ENCODE peak calls at places on chromosomes 11 and 22, in eight cellular contexts. U is iPS-NIHi11, R is DMS79 treated with DMSO at 0.1 percent for 48 hours, L is bronchial epithelial cell, K is NCI-H1930, E is body of pancreas, Z is cardiac septum, M is KG1. O is an unnamed sample.

GRCh38 chr22:41576877-41577276 is 12.8 kb downstream of the PMM1 start:
- DNase-seq in Z (no peak), M (no peak), K (peak; percentile 39), U (peak; percentile 91), L (peak; percentile 39), E (peak; percentile 67), R (no peak), O (no peak)

GRCh38 chr22:44341431-44342346 is 28.9 kb upstream of the SHISAL1 start:
- DNase-seq in E (no peak), K (no peak), L (no peak), M (no peak), R (no peak), U (peak; percentile 60), Z (no peak), O (peak; percentile 26)

GRCh38 chr11:117183724-117184349 is 5.3 kb downstream of the SIDT2 start:
- DNase-seq in R (no peak), Z (peak; percentile 55), L (no peak), E (peak; percentile 55), U (no peak), M (no peak), K (no peak), O (peak; percentile 81)

GRCh38 chr22:27726726-27727449 is 74.7 kb downstream of the MN1 start:
- DNase-seq in E (no peak), K (no peak), M (no peak), L (peak; percentile 74), R (peak; percentile 34), U (peak; percentile 61), Z (peak; percentile 84), O (no peak)

GRCh38 chr11:68436162-68436888 is 24.2 kb upstream of the PPP6R3 start:
- DNase-seq in M (no peak), K (no peak), R (no peak), U (no peak), L (no peak), Z (no peak), E (no peak), O (no peak)

GRCh38 chr11:111632798-111633197 is 30.5 kb downstream of the SIK2 start:
- DNase-seq in Z (no peak), E (no peak), L (no peak), M (no peak), R (no peak), U (no peak), K (no peak), O (no peak)

GRCh38 chr22:38953577-38954413 is 3.6 kb upstream of the APOBEC3A start:
- DNase-seq in K (no peak), U (no peak), L (peak; percentile 69), R (no peak), Z (peak; percentile 88), M (no peak), E (peak; percentile 2), O (no peak)

GRCh38 chr11:118281284-118281683 is 17.2 kb upstream of the MPZL2 start:
- DNase-seq in E (no peak), U (no peak), Z (no peak), R (no peak), K (no peak), L (peak; percentile 67), M (no peak), O (no peak)

GRCh38 chr22:46590334-46590733 is 29.9 kb upstream of the GRAMD4 start:
- DNase-seq in R (no peak), L (no peak), E (no peak), M (no peak), U (no peak), K (no peak), Z (peak; percentile 90), O (no peak)

GRCh38 chr11:118216621-118217526 is 7.9 kb downstream of the JAML start:
- DNase-seq in E (no peak), U (no peak), R (no peak), L (no peak), K (no peak), Z (no peak), M (no peak), O (no peak)

GRCh38 chr11:63826471-63827190 is 12.3 kb upstream of the MARK2 start:
- DNase-seq in E (no peak), U (no peak), K (no peak), M (no peak), R (no peak), Z (no peak), L (no peak), O (peak; percentile 70)

GRCh38 chr11:10326080-10326964 is 21.4 kb downstream of the ADM start:
- DNase-seq in E (peak; percentile 79), U (no peak), L (no peak), Z (no peak), K (no peak), R (no peak), M (no peak), O (no peak)

GRCh38 chr11:101180481-101180880 is 50.9 kb upstream of the PGR start:
- DNase-seq in L (no peak), Z (no peak), R (no peak), E (no peak), K (no peak), U (no peak), M (no peak), O (no peak)

GRCh38 chr11:77411238-77411637 is 62.7 kb downstream of the PAK1 start:
- DNase-seq in Z (peak; percentile 84), U (no peak), K (no peak), M (peak; percentile 63), R (peak; percentile 44), E (peak; percentile 20), L (no peak), O (no peak)

GRCh38 chr11:117538731-117539130 is 211.1 kb downstream of the CEP164 start:
- DNase-seq in K (no peak), U (peak; percentile 51), Z (no peak), E (no peak), M (no peak), L (no peak), R (no peak), O (no peak)

GRCh38 chr11:117875397-117876048 is 935 bp downstream of the FXYD6 start:
- DNase-seq in R (peak; percentile 92), L (no peak), Z (no peak), E (peak; percentile 22), U (peak; percentile 58), K (no peak), M (no peak), O (no peak)

GRCh38 chr22:30866811-30867271 is 101.7 kb downstream of the MORC2 start:
- DNase-seq in L (no peak), R (no peak), M (no peak), K (no peak), Z (peak; percentile 43), U (peak; percentile 52), E (no peak), O (no peak)

GRCh38 chr11:10519630-10520029 is 21.4 kb downstream of the RNF141 start:
- DNase-seq in M (no peak), E (no peak), K (no peak), U (no peak), L (peak; percentile 75), R (no peak), Z (no peak), O (no peak)

GRCh38 chr11:6315811-6316425 is 4.4 kb downstream of the CAVIN3 start:
- DNase-seq in K (peak; percentile 57), Z (no peak), M (peak; percentile 22), U (peak; percentile 79), E (peak; percentile 72), R (peak; percentile 38), L (peak; percentile 46), O (peak; percentile 38)

GRCh38 chr22:17706451-17706900 is 67.8 kb downstream of the BID start:
- DNase-seq in M (no peak), U (peak; percentile 25), Z (no peak), L (peak; percentile 93), R (no peak), K (no peak), E (peak; percentile 32), O (peak; percentile 68)

GRCh38 chr11:19803506-19803998 is 90.9 kb downstream of the NAV2 start:
- DNase-seq in U (no peak), K (no peak), Z (no peak), R (no peak), E (peak; percentile 74), M (no peak), L (peak; percentile 38), O (no peak)

GRCh38 chr11:19279455-19279854 is 38.7 kb upstream of the E2F8 start:
- DNase-seq in Z (no peak), R (no peak), M (no peak), U (peak; percentile 48), L (no peak), E (no peak), K (no peak), O (no peak)

GRCh38 chr11:112267188-112267591 is 6.5 kb upstream of the PLET1 start:
- DNase-seq in U (no peak), R (no peak), M (no peak), L (no peak), E (no peak), Z (no peak), K (no peak), O (no peak)

GRCh38 chr11:125968363-125968762 is 22.5 kb downstream of the VSIG10L2 start:
- DNase-seq in R (peak; percentile 28), E (no peak), Z (no peak), L (peak; percentile 86), M (no peak), U (no peak), K (no peak), O (peak; percentile 66)

GRCh38 chr22:30245985-30246901 is at the start of gene LIF:
- DNase-seq in M (no peak), E (peak; percentile 38), U (peak; percentile 73), K (no peak), L (peak; percentile 46), R (no peak), Z (no peak), O (no peak)

O was measured in prostate gland.